ENCODE peak calls at places on chromosomes 16 and 17, in six cellular contexts. F is transverse colon, N is cardiac muscle cell, S is coronary artery, Q is progenitor cell of endocrine pancreas, B is GM06990. C is an unnamed sample.

GRCh38 chr17:37570527-37571093 is 38.6 kb downstream of the SYNRG start:
- DNase-seq in F (peak), S (no peak), N (peak), B (no peak), Q (no peak), C (peak)

GRCh38 chr16:66845791-66846221 is 1.6 kb downstream of the CA7 start:
- DNase-seq in N (no peak), B (no peak), Q (no peak), S (no peak), F (no peak), C (peak)

GRCh38 chr16:86436466-86437185 is 73.7 kb upstream of the FOXF1 start:
- DNase-seq in N (no peak), S (no peak), F (no peak), B (no peak), Q (no peak), C (no peak)

GRCh38 chr16:77437859-77438258 is 3.0 kb upstream of the ADAMTS18 start:
- DNase-seq in S (no peak), N (peak), B (no peak), F (no peak), Q (no peak), C (no peak)

GRCh38 chr16:81558444-81559175 is 114.0 kb downstream of the CMIP start:
- DNase-seq in S (no peak), Q (peak), N (no peak), F (peak), B (no peak), C (no peak)

GRCh38 chr17:35073183-35073790 is 9.8 kb upstream of the RFFL start:
- DNase-seq in F (no peak), S (no peak), Q (no peak), N (no peak), B (no peak), C (no peak)

GRCh38 chr17:45785373-45786193 is 1.5 kb downstream of the CRHR1 start:
- DNase-seq in S (no peak), Q (no peak), N (no peak), B (no peak), F (no peak), C (no peak)

GRCh38 chr17:50192116-50192872 is 9.1 kb downstream of the COL1A1 start:
- DNase-seq in B (no peak), S (no peak), F (no peak), N (peak), Q (no peak), C (no peak)

GRCh38 chr16:622920-623280 is 7.9 kb upstream of the WFIKKN1 start:
- DNase-seq in Q (no peak), F (no peak), N (no peak), B (no peak), S (no peak), C (no peak)

GRCh38 chr16:47469227-47469626 is 8.1 kb downstream of the PHKB start:
- DNase-seq in B (no peak), F (no peak), N (no peak), Q (no peak), S (no peak), C (no peak)

GRCh38 chr16:88334517-88335149 is 48.1 kb upstream of the ZNF469 start:
- DNase-seq in F (no peak), S (no peak), B (no peak), N (no peak), Q (no peak), C (no peak)

GRCh38 chr16:52597073-52597771 is 50.3 kb upstream of the TOX3 start:
- DNase-seq in B (no peak), N (no peak), F (no peak), S (no peak), Q (no peak), C (no peak)

GRCh38 chr16:27315333-27316037 is 1.7 kb downstream of the IL4R start:
- DNase-seq in S (peak), B (peak), Q (no peak), N (peak), F (peak), C (no peak)

GRCh38 chr17:45316271-45317112 is at the start of gene MAP3K14:
- DNase-seq in F (peak), Q (peak), B (no peak), N (peak), S (peak), C (peak)

GRCh38 chr17:3911271-3912053 is 4.8 kb downstream of the P2RX1 start:
- DNase-seq in S (no peak), Q (no peak), F (peak), N (peak), B (peak), C (peak)

GRCh38 chr16:84087461-84088151 is 29.1 kb downstream of the MBTPS1 start:
- DNase-seq in Q (no peak), S (no peak), B (no peak), F (no peak), N (no peak), C (no peak)

GRCh38 chr17:1908699-1909309 is 79.0 kb downstream of the RPA1 start:
- DNase-seq in N (peak), B (no peak), Q (peak), S (no peak), F (peak), C (peak)

GRCh38 chr16:20041924-20042596 is 31.6 kb downstream of the GPR139 start:
- DNase-seq in F (no peak), S (no peak), N (no peak), Q (no peak), B (no peak), C (no peak)

GRCh38 chr17:78667091-78667490 is 89.9 kb upstream of the DNAH17 start:
- DNase-seq in Q (no peak), N (no peak), B (no peak), S (peak), F (no peak), C (no peak)

GRCh38 chr17:8124350-8125195 is 667 bp upstream of the HES7 start:
- DNase-seq in N (no peak), S (no peak), Q (no peak), F (no peak), B (no peak), C (no peak)

GRCh38 chr16:67650023-67650422 is 5.1 kb downstream of the CARMIL2 start:
- DNase-seq in B (no peak), S (no peak), N (no peak), Q (no peak), F (no peak), C (no peak)

GRCh38 chr16:86991679-86992078 is 325.5 kb downstream of the C16orf95 start:
- DNase-seq in F (no peak), N (no peak), B (no peak), S (no peak), Q (no peak), C (no peak)

GRCh38 chr17:57035971-57036481 is 49.0 kb upstream of the AKAP1 start:
- DNase-seq in S (peak), N (no peak), B (no peak), F (peak), Q (no peak), C (no peak)

GRCh38 chr16:66159987-66160386 is 206.5 kb upstream of the CDH5 start:
- DNase-seq in B (no peak), N (no peak), Q (no peak), S (no peak), F (no peak), C (no peak)

GRCh38 chr17:323181-323580 is 29.4 kb downstream of the RPH3AL start:
- DNase-seq in S (no peak), F (no peak), Q (no peak), B (no peak), N (no peak), C (no peak)

GRCh38 chr17:50056217-50056960 is 479 bp downstream of the ITGA3 start:
- DNase-seq in B (peak), N (peak), F (peak), Q (peak), S (no peak), C (peak)

GRCh38 chr17:40331743-40332641 is 23.0 kb downstream of the RARA start:
- DNase-seq in N (peak), S (peak), B (no peak), F (peak), Q (no peak), C (no peak)

GRCh38 chr17:42266918-42267766 is 9.0 kb downstream of the STAT5B start:
- DNase-seq in F (no peak), S (no peak), Q (no peak), B (no peak), N (peak), C (no peak)

GRCh38 chr17:43817826-43818225 is 15.1 kb downstream of the MPP3 start:
- DNase-seq in S (peak), N (no peak), Q (no peak), F (no peak), B (no peak), C (no peak)

GRCh38 chr17:2894782-2895181 is 98.5 kb downstream of the RAP1GAP2 start:
- DNase-seq in N (no peak), F (peak), B (no peak), S (no peak), Q (no peak), C (no peak)

GRCh38 chr17:32913593-32913992 is 14.4 kb upstream of the TMEM98 start:
- DNase-seq in F (no peak), N (no peak), B (no peak), Q (no peak), S (no peak), C (no peak)

GRCh38 chr16:68884867-68885266 is 41.5 kb downstream of the TANGO6 start:
- DNase-seq in S (no peak), Q (no peak), N (no peak), F (no peak), B (no peak), C (no peak)

GRCh38 chr17:14297161-14297851 is 3.6 kb upstream of the HS3ST3B1 start:
- DNase-seq in S (no peak), B (no peak), N (peak), Q (peak), F (no peak), C (peak)

GRCh38 chr16:20674684-20675487 is 22.6 kb downstream of the ACSM1 start:
- DNase-seq in S (no peak), B (no peak), N (peak), Q (no peak), F (no peak), C (no peak)

GRCh38 chr17:77924757-77925336 is 33.7 kb upstream of the TNRC6C start:
- DNase-seq in N (peak), F (no peak), S (no peak), Q (no peak), B (no peak), C (no peak)

GRCh38 chr16:30180741-30181140 is 2.7 kb upstream of the CORO1A start:
- DNase-seq in B (no peak), N (no peak), Q (no peak), S (no peak), F (no peak), C (no peak)

GRCh38 chr16:15955425-15955824 is 6.0 kb downstream of the ABCC1 start:
- DNase-seq in F (no peak), Q (no peak), S (no peak), N (no peak), B (no peak), C (no peak)

GRCh38 chr17:63113167-63113566 is 147.1 kb downstream of the TANC2 start:
- DNase-seq in S (no peak), Q (no peak), N (peak), B (no peak), F (no peak), C (no peak)

DNA sequence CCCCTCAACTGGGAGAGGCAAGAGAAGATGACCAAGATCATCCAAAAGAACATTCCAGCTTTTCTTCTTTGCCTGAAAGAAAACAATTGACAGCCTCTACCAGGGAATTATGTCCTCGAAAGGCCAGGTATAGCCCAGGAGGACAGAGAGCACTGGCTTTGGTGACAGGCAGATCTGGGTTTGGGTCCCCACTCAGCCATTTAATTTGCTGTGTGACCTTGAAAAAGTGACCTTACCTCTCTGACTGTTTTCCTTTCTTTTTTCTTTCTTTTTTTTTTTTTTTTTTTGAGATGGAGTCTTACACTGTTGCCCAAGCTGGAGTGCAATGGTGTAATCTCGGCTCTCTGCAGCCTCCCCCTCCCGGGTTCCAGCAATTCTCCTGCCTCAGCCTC is 27.7 kb upstream of the KIFC3 start:
- DNase-seq in B (no peak), N (no peak), Q (no peak), S (no peak), F (no peak), C (no peak)
- TF ChIP-seq CTCF in B (no peak), N (no peak), Q (no peak), S (no peak), F (no peak), C (no peak)

DNA sequence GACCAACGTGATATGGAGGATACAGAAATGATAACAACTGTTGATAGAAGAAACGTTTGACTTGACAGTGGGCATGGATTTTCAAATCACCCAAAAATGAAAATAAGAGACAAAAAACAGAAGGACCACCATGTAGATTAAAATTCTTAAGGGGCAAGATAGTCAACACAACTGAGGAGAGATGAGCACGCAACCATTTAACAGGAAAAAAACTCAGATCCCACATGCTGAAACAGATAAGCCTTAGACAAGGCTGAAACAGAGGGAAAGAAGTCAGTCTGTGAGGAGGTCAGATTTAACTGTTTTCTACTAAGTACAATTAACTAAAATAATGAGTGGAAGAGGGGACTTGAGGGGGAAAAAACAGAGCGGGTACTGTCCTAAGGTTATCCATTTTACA is 21.2 kb downstream of the RNF43 start:
- DNase-seq in S (no peak), B (no peak), Q (no peak), N (no peak), F (no peak), C (no peak)
- TF ChIP-seq CTCF in S (no peak), B (no peak), Q (no peak), N (no peak), F (no peak), C (no peak)

GRCh38 chr16:22633280-22633679 is 122.6 kb downstream of the NPIPB5 start:
- DNase-seq in F (no peak), S (no peak), Q (no peak), N (no peak), B (no peak), C (no peak)

GRCh38 chr16:22633794-22634193 is 123.1 kb downstream of the NPIPB5 start:
- DNase-seq in N (no peak), S (no peak), B (no peak), Q (no peak), F (no peak), C (no peak)

GRCh38 chr16:22635801-22636200 is 125.1 kb downstream of the NPIPB5 start:
- DNase-seq in S (no peak), F (no peak), B (no peak), Q (no peak), N (no peak), C (no peak)

GRCh38 chr16:22634913-22635312 is 124.2 kb downstream of the NPIPB5 start:
- DNase-seq in N (no peak), S (no peak), Q (no peak), B (no peak), F (no peak), C (peak)

DNA sequence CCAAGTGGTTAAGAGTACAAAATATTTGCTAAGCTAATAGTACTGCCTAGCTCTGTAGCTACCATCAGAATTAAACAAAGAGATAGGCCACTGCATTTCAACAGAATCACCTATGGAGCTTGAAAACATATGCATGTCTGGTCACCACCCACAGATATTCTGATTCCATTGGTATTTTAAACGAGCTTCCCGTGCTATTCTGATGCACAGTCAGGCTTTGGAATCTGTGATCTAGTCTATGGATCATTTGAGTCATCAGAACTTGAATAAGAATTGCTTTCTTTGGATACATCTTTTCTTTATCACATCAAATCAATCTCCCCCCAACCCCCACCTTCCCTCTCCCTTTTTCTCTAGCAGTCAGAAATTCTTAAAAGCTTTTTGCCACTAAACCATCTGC is 124.7 kb downstream of the NPIPB5 start:
- DNase-seq in F (no peak), S (no peak), Q (no peak), N (no peak), B (no peak), C (no peak)
- TF ChIP-seq CTCF in F (no peak), S (no peak), Q (no peak), N (no peak), B (no peak), C (no peak)

GRCh38 chr17:81701288-81702071 is 1.7 kb upstream of the MRPL12 start:
- DNase-seq in S (no peak), N (no peak), B (no peak), Q (no peak), F (no peak), C (no peak)

GRCh38 chr17:81705518-81706231 is 2.5 kb downstream of the MRPL12 start:
- DNase-seq in Q (no peak), S (no peak), F (no peak), B (no peak), N (no peak), C (no peak)

GRCh38 chr17:81703747-81704654 is 834 bp downstream of the MRPL12 start:
- DNase-seq in S (no peak), F (no peak), B (no peak), Q (no peak), N (no peak), C (no peak)

GRCh38 chr17:81700353-81701287 is 2.5 kb upstream of the MRPL12 start:
- DNase-seq in Q (no peak), B (no peak), S (no peak), F (no peak), N (no peak), C (no peak)

DNA sequence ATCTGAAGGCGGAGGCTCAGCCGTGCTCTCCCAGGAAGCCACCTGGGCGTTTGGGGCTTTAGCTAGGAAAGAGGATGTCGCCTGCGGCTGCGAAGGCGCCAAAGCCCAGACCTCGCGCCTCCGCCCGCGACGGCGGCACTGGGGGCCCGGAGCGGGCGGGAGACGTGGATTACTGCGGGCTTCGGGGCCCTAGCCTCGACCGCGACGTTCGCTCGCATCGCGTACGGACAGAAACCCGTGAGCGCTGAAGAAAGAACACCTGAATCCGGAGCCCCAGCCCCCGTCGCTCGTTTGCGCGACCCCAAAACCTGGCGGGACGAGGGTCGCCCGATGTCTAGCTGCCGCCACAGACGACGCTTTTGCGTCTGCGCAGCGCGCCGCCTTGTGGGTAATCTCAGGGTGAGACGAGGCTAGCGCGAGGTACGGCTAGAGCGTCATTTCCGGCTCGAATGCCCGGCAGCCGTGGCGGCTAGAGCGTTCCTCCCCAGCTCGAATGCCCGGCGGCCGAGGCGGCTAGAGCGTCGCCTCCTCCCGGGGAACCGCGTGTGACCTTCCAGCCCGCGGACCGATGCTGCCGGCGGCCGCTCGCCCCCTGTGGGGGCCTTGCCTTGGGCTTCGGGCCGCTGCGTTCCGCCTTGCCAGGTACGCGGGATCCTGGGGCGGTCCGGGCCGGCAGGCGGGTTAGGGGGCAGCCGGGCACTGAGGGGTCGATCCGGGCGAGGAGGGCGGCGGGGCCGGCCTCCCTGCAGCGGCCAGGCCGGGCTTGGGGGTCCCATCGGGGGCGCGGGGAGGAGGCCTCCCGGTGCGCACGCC is at the start of gene MRPL12:
- DNase-seq in N (peak), S (peak), Q (peak), B (peak), F (peak), C (peak)
- TF ChIP-seq CTCF in N (peak), S (no peak), Q (peak), B (no peak), F (peak), C (peak)

GRCh38 chr16:6331770-6332169 is 1000.9 kb upstream of the RBFOX1 start:
- DNase-seq in S (no peak), Q (no peak), B (no peak), F (no peak), N (no peak), C (no peak)

DNA sequence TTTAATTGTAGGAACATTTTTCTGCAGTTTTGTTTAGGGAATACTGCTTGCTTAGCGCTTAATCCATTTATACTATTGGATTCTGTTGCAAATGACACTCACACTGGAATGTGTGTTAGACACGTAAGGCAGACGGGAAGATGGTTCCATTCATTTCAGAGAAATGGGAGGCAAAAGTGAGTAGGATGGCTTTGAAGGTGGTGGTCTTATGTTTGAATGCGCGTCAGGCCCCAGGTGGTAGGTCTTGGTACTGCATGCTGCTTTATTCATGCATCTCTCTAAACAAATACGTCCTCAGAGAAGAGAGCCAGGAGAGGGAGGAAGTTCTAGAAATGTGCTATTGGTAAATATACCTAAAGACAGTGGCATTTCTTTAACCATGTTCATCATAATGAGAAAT is 997.6 kb upstream of the RBFOX1 start:
- DNase-seq in Q (no peak), S (no peak), N (no peak), B (no peak), F (no peak), C (peak)
- TF ChIP-seq CTCF in Q (peak), S (no peak), N (peak), B (peak), F (no peak), C (peak)

GRCh38 chr16:50316102-50316847 is 49.9 kb downstream of the ADCY7 start:
- DNase-seq in Q (no peak), N (no peak), S (no peak), B (no peak), F (no peak), C (no peak)
- TF ChIP-seq CTCF in Q (no peak), N (no peak), S (no peak), B (no peak), F (no peak), C (no peak)

C was measured in glutamatergic neuron.